ENCODE peak calls at places on chromosomes 4 and X, in five cellular contexts. H is upper lobe of left lung, C is left ventricle myocardium inferior, Q is heart right ventricle, S is mucosa of descending colon. W is an unnamed sample.

GRCh38 chrX:38656350-38656915 is 95.1 kb downstream of the TSPAN7 start:
- DNase-seq in H (no peak), C (no peak), Q (no peak), S (no peak), W (no peak)

GRCh38 chrX:110395877-110396276 is 37.2 kb downstream of the RTL9 start:
- DNase-seq in H (no peak), C (no peak), Q (no peak), S (no peak), W (no peak)

GRCh38 chr4:94399721-94400120 is 52.0 kb upstream of the PDLIM5 start:
- DNase-seq in H (no peak), C (no peak), Q (no peak), S (no peak), W (no peak)

GRCh38 chr4:90852232-90852631 is 725.0 kb downstream of the CCSER1 start:
- DNase-seq in H (no peak), C (no peak), Q (no peak), S (no peak), W (no peak)

GRCh38 chrX:9189286-9189685 is 155.4 kb upstream of the FAM9B start:
- DNase-seq in H (no peak), C (no peak), Q (no peak), S (no peak), W (no peak)

GRCh38 chrX:19063030-19063429 is 59.2 kb downstream of the ADGRG2 start:
- DNase-seq in H (no peak), C (no peak), Q (no peak), S (no peak), W (no peak)

GRCh38 chr4:98517444-98518021 is 140.9 kb downstream of the TSPAN5 start:
- DNase-seq in H (no peak), C (no peak), Q (no peak), S (no peak), W (peak; percentile 78)

GRCh38 chr4:100366213-100366612 is 151.6 kb downstream of the EMCN start:
- DNase-seq in H (no peak), C (no peak), Q (no peak), S (no peak), W (no peak)

GRCh38 chr4:33722800-33723511 is 2521.4 kb downstream of the ARAP2 start:
- DNase-seq in H (no peak), C (no peak), Q (no peak), S (no peak), W (peak; percentile 81)

GRCh38 chrX:69362354-69362753 is 141.8 kb upstream of the NALF2 start:
- DNase-seq in H (no peak), C (no peak), Q (no peak), S (no peak), W (no peak)

GRCh38 chrX:47662144-47662657 is 3.2 kb upstream of the UXT start:
- DNase-seq in H (no peak), C (no peak), Q (no peak), S (no peak), W (peak; percentile 90)

GRCh38 chr4:143559757-143560147 is 46.2 kb downstream of the SMARCA5 start:
- DNase-seq in H (no peak), C (no peak), Q (no peak), S (peak; percentile 41), W (no peak)

GRCh38 chrX:25941087-25941486 is 197.1 kb upstream of the MAGEB18 start:
- DNase-seq in H (no peak), C (no peak), Q (no peak), S (no peak), W (peak; percentile 28)

GRCh38 chrX:79477691-79478090 is 110.6 kb upstream of the ITM2A start:
- DNase-seq in H (no peak), C (no peak), Q (no peak), S (no peak), W (no peak)

GRCh38 chr4:75800972-75801371 is 76.6 kb downstream of the USO1 start:
- DNase-seq in H (no peak), C (no peak), Q (no peak), S (no peak), W (no peak)

DNA sequence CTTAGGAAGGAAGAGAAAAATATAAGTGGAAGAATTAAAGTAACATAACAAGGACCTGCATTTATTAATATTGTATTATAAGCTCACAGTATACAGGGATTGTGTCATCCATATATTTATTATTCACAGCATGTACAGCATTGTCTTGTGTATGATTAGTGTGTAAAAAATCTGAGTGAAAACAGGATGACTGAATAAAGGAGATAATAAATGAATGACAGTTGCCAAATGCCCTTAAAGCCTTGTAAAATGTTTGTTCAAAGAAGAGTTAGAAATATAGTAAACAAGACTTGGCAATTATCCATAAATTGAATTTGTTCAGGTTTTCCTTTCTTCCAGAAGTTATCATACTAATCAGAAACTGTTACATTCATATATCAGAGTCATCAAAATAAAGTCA is 172.7 kb downstream of the BTC start:
- DNase-seq in H (no peak), C (no peak), Q (no peak), S (no peak), W (no peak)
- TF ChIP-seq CTCF in H (no peak), C (no peak), Q (no peak), S (no peak), W (no peak)

GRCh38 chr4:72031868-72032619 is at the start of gene NPFFR2:
- DNase-seq in H (peak; percentile 26), C (peak; percentile 15), Q (peak; percentile 19), S (no peak), W (peak; percentile 28)
- H3K4me3 ChIP-seq in H (peak within 1 kb of the TSS; percentile 11), C (peak within 1 kb of the TSS; percentile 33), Q (peak within 1 kb of the TSS; percentile 7), S (no peak within 1 kb of the TSS), W (peak within 1 kb of the TSS; percentile 24)

GRCh38 chr4:132526652-132527051 is 622.4 kb upstream of the PCDH10 start:
- DNase-seq in H (no peak), C (no peak), Q (no peak), S (no peak), W (no peak)
- TF ChIP-seq CTCF in H (no peak), C (no peak), Q (no peak), S (no peak), W (no peak)

GRCh38 chr4:183100827-183101226 is 1.8 kb downstream of the WWC2 start:
- DNase-seq in H (no peak), C (no peak), Q (no peak), S (no peak), W (no peak)

GRCh38 chr4:183099537-183100297 is 660 bp downstream of the WWC2 start:
- DNase-seq in H (peak; percentile 60), C (peak; percentile 36), Q (peak; percentile 30), S (peak; percentile 46), W (no peak)

GRCh38 chr4:183105092-183105491 is 6.0 kb downstream of the WWC2 start:
- DNase-seq in H (no peak), C (no peak), Q (no peak), S (no peak), W (no peak)

GRCh38 chr4:183100298-183100599 is 1.2 kb downstream of the WWC2 start:
- DNase-seq in H (no peak), C (no peak), Q (no peak), S (no peak), W (no peak)

DNA sequence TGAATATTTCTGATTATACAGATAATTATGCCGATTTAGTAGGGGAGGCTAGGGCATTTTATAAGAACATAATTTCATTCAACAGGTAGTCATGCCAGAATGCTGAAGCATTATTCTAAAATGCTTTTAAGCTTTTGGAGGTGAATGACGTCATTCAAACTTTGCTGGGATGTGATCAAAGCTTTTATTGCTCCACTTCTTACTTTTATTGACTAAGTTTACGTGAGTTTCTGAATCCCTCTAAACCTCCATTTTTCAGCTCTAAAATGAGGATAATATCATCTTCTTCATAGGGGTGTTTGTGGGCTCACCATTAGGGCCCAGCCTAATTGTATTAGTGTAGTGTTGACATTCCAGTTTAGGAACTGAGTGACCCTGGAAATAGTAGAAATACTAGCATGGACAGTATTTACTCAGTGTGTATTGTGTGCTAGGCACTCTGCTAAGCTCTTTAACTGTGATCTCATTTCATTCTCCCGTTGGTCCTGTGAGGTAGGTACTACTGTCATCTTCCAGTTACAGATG is 3.0 kb downstream of the WWC2 start:
- DNase-seq in H (no peak), C (no peak), Q (no peak), S (no peak), W (no peak)
- H3K4me3 ChIP-seq in H (no peak overlapping the region), C (no peak overlapping the region), Q (no peak overlapping the region), S (no peak overlapping the region), W (no peak overlapping the region)

DNA sequence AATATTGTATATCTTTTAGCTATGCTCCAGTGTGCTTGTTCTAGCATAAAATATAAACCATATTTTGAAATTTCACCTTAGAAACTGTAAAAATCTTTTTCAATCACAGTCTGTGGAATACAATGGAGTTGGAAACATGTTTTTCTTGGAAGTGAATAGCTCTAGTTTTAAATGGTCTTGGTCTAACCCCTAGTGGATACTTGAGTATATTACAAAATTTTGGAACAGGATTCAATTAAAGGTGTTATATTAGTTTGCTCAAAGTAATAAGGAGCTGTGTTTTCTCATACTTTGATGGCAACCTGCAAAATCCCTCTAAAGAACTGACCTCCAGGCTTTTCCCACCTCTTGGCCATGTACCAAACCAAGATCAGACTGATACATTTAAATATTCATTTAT is 48.2 kb downstream of the STK26 start:
- DNase-seq in H (no peak), C (no peak), Q (no peak), S (no peak), W (peak; percentile 36)
- TF ChIP-seq CTCF in H (no peak), C (peak; percentile 22), Q (peak; percentile 22), S (no peak), W (peak; percentile 36)

GRCh38 chr4:26342328-26343040 is 21.7 kb downstream of the RBPJ start:
- DNase-seq in H (no peak), C (no peak), Q (no peak), S (no peak), W (peak; percentile 76)

GRCh38 chr4:26345541-26345940 is 24.7 kb downstream of the RBPJ start:
- DNase-seq in H (no peak), C (no peak), Q (no peak), S (no peak), W (no peak)

GRCh38 chr4:26346203-26346620 is 25.4 kb downstream of the RBPJ start:
- DNase-seq in H (no peak), C (no peak), Q (no peak), S (no peak), W (peak; percentile 82)

GRCh38 chr4:26343041-26343403 is 22.2 kb downstream of the RBPJ start:
- DNase-seq in H (no peak), C (no peak), Q (no peak), S (no peak), W (no peak)

GRCh38 chr4:26344901-26345300 is 24.1 kb downstream of the RBPJ start:
- DNase-seq in H (no peak), C (no peak), Q (no peak), S (no peak), W (no peak)
- H3K4me3 ChIP-seq in H (no peak overlapping the region), C (no peak overlapping the region), Q (no peak overlapping the region), S (no peak overlapping the region), W (no peak overlapping the region)

DNA sequence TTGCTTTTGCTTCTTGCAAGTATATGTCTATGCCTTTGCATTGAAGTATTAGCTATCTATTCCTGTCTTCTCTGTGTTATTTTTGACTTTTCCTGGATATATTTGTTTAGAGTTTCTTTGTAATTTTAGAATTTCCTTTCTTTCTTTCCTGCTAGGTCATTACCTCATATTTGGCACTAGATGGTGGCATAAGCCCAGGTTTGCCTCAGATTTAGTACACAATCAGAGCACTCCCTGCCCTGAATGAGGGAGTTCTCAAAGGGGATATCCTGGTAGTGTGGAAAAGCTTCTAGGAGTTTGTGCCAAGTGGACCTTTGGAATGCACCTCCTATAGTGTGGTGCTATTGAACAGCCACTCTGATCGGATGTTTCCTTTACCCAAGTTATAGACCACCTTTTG is 181.6 kb downstream of the UGT8 start:
- DNase-seq in H (no peak), C (no peak), Q (no peak), S (no peak), W (peak; percentile 8)
- TF ChIP-seq CTCF in H (no peak), C (no peak), Q (no peak), S (no peak), W (no peak)